ENCODE peak calls at places on chromosomes 16 and 17, in four cellular contexts. C is IMR-90, O is H9, A is H1. H is an unnamed sample.

GRCh38 chr16:87441886-87442580 is 49.9 kb downstream of the MAP1LC3B start:
- DNase-seq in C (peak; percentile 70), O (no peak), A (no peak), H (no peak)

GRCh38 chr17:79792984-79793923 is 3.6 kb downstream of the CBX8 start:
- DNase-seq in C (peak; percentile 92), O (no peak), A (peak; percentile 66), H (peak; percentile 51)

GRCh38 chr16:6193718-6194117 is 1096.1 kb upstream of the EEF2KMT start:
- DNase-seq in C (no peak), O (peak; percentile 81), A (peak; percentile 77), H (peak; percentile 95)

GRCh38 chr16:69924777-69925191 is 26.4 kb upstream of the CLEC18A start:
- DNase-seq in C (peak; percentile 81), O (no peak), A (no peak), H (peak; percentile 61)

GRCh38 chr17:76541739-76542450 is 2.1 kb downstream of the PRCD start:
- DNase-seq in C (no peak), O (no peak), A (no peak), H (no peak)

GRCh38 chr17:61248399-61248798 is 151.2 kb upstream of the TBX2 start:
- DNase-seq in C (peak; percentile 55), O (no peak), A (no peak), H (no peak)

GRCh38 chr16:52238710-52239109 is 308.2 kb downstream of the TOX3 start:
- DNase-seq in C (no peak), O (no peak), A (no peak), H (no peak)

GRCh38 chr16:9053006-9053601 is 38.3 kb upstream of the HAPSTR1 start:
- DNase-seq in C (peak; percentile 75), O (peak; percentile 98), A (peak; percentile 86), H (peak; percentile 99)

GRCh38 chr17:41308251-41308917 is 725 bp downstream of the KRTAP16-1 start:
- DNase-seq in C (no peak), O (no peak), A (no peak), H (no peak)

GRCh38 chr17:7838291-7839075 is 4.5 kb downstream of the KDM6B start:
- DNase-seq in C (peak; percentile 78), O (peak; percentile 78), A (no peak), H (peak; percentile 85)

GRCh38 chr17:77719806-77720205 is 238.7 kb upstream of the TNRC6C start:
- DNase-seq in C (no peak), O (peak; percentile 14), A (no peak), H (no peak)

GRCh38 chr17:49595980-49596379 is 20.3 kb downstream of the NXPH3 start:
- DNase-seq in C (no peak), O (no peak), A (no peak), H (no peak)

GRCh38 chr17:45241315-45242011 is 19.8 kb downstream of the FMNL1 start:
- DNase-seq in C (no peak), O (peak; percentile 77), A (peak; percentile 84), H (peak; percentile 36)

GRCh38 chr16:12311887-12312286 is 335.4 kb downstream of the SNX29 start:
- DNase-seq in C (no peak), O (no peak), A (no peak), H (peak; percentile 62)

GRCh38 chr17:30336369-30337171 is 2.7 kb upstream of the TMIGD1 start:
- DNase-seq in C (peak; percentile 59), O (peak; percentile 80), A (peak; percentile 63), H (peak; percentile 84)

GRCh38 chr16:4936991-4937781 is at the start of gene PPL:
- DNase-seq in C (no peak), O (peak; percentile 98), A (peak; percentile 98), H (peak; percentile 95)

GRCh38 chr16:85750827-85751641 is at the start of gene C16orf74:
- DNase-seq in C (peak; percentile 35), O (no peak), A (no peak), H (no peak)

GRCh38 chr16:57797526-57798266 is 4.6 kb downstream of the KIFC3 start:
- DNase-seq in C (no peak), O (peak; percentile 68), A (peak; percentile 81), H (peak; percentile 92)

GRCh38 chr17:60443713-60444112 is 21.4 kb downstream of the CHCT1 start:
- DNase-seq in C (no peak), O (no peak), A (no peak), H (no peak)

GRCh38 chr17:1683489-1683888 is 1.2 kb downstream of the PRPF8 start:
- DNase-seq in C (no peak), O (no peak), A (no peak), H (no peak)

GRCh38 chr17:37844977-37845293 is 79.3 kb upstream of the TBC1D3K start:
- DNase-seq in C (no peak), O (no peak), A (no peak), H (no peak)

GRCh38 chr16:83878838-83879237 is 20.1 kb upstream of the MLYCD start:
- DNase-seq in C (peak; percentile 60), O (no peak), A (no peak), H (peak; percentile 60)

GRCh38 chr16:17397499-17397891 is 73.3 kb downstream of the XYLT1 start:
- DNase-seq in C (peak; percentile 83), O (no peak), A (no peak), H (no peak)

GRCh38 chr17:78818932-78819331 is 21.7 kb downstream of the USP36 start:
- DNase-seq in C (no peak), O (no peak), A (no peak), H (no peak)

GRCh38 chr16:24360936-24361335 is 104.8 kb downstream of the CACNG3 start:
- DNase-seq in C (no peak), O (no peak), A (no peak), H (no peak)

GRCh38 chr17:46078675-46079074 is 79.6 kb downstream of the STH start:
- DNase-seq in C (no peak), O (no peak), A (no peak), H (no peak)

GRCh38 chr16:3142770-3143169 is 7.9 kb downstream of the ZNF213 start:
- DNase-seq in C (no peak), O (no peak), A (no peak), H (no peak)

GRCh38 chr16:88566158-88566557 is 4.0 kb upstream of the ZC3H18 start:
- DNase-seq in C (peak; percentile 75), O (no peak), A (no peak), H (peak; percentile 69)

GRCh38 chr16:56203052-56203451 is 11.8 kb downstream of the GNAO1 start:
- DNase-seq in C (peak; percentile 6), O (peak; percentile 70), A (peak; percentile 53), H (peak; percentile 84)

GRCh38 chr17:61410555-61411089 is 11.0 kb downstream of the TBX2 start:
- DNase-seq in C (peak; percentile 86), O (peak; percentile 93), A (peak; percentile 91), H (peak; percentile 82)

GRCh38 chr16:50455288-50455845 is 86.6 kb upstream of the BRD7 start:
- DNase-seq in C (no peak), O (no peak), A (no peak), H (no peak)
- H4K5ac ChIP-seq in C (no peak overlapping the region), O (no peak overlapping the region), A (no peak overlapping the region), H (no peak overlapping the region)

GRCh38 chr17:68379150-68379510 is 78.2 kb downstream of the WIPI1 start:
- DNase-seq in C (no peak), O (no peak), A (no peak), H (no peak)

GRCh38 chr17:68377771-68378201 is 79.5 kb downstream of the WIPI1 start:
- DNase-seq in C (no peak), O (no peak), A (no peak), H (peak; percentile 66)

GRCh38 chr17:68379692-68380677 is 77.3 kb downstream of the WIPI1 start:
- DNase-seq in C (no peak), O (no peak), A (no peak), H (no peak)

GRCh38 chr17:68381076-68381900 is 76.0 kb downstream of the WIPI1 start:
- DNase-seq in C (peak; percentile 97), O (no peak), A (no peak), H (no peak)

GRCh38 chr17:68378202-68379149 is 78.8 kb downstream of the WIPI1 start:
- DNase-seq in C (peak; percentile 94), O (peak; percentile 66), A (peak; percentile 60), H (peak; percentile 94)
- H4K8ac ChIP-seq in C (peak overlapping the region; percentile 90), O (no peak overlapping the region), A (no peak overlapping the region), H (no peak overlapping the region)

DNA sequence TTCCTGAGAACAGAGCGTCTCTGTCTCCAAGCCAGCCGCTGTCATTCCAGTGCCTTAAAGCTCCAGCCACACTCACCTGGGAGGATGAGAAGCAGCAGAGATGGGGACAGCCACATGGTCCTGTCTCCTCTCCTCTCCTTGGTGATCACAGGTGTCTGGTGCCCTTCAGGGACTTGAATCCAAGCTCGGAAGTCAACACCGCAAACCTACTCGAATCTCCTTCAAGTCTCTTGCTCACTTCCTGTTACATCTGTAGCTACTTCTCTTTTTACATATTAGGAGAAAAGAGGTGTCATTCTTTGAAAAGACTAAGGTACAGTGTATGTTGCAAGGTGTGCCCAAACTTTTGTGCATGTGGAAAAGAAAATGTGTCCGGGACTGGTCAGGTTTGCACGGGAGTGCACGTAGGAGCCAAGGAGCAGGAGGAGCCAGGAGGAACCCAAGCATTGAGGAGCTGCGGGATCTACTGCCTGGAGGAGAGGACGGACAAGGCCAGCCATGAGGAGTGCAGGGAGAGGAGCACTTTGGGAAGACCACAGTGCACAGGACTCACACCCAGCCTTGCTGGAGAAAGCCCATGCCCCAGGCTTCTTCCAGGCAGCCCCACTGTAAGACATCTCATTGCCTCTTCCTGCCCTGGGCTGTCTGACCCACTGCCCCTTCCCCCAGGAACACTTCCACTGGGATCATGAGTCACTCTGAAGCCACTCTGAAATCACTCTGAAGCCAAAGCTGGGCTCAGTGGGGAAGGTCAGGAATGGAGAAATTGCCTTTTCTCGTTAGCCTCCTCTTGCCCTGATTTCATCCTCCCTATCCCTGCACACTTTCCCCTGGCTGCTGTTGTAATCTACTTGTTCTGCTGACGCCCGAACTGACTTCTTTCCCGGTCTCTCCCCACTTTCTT is at the start of gene CD300LD:
- DNase-seq in C (no peak), O (no peak), A (no peak), H (no peak)
- H4K5ac ChIP-seq in C (no peak within 1 kb of the TSS), O (no peak within 1 kb of the TSS), A (no peak within 1 kb of the TSS), H (no peak within 1 kb of the TSS)

GRCh38 chr17:57956311-57957119 is 1.3 kb upstream of the CUEDC1 start:
- DNase-seq in C (no peak), O (peak; percentile 61), A (peak; percentile 54), H (peak; percentile 71)

GRCh38 chr17:57953703-57954420 is 1.4 kb downstream of the CUEDC1 start:
- DNase-seq in C (no peak), O (no peak), A (no peak), H (no peak)

GRCh38 chr17:57954421-57955182 is 610 bp downstream of the CUEDC1 start:
- DNase-seq in C (peak; percentile 46), O (peak; percentile 86), A (peak; percentile 73), H (peak; percentile 91)

GRCh38 chr17:57957120-57957850 is 2.1 kb upstream of the CUEDC1 start:
- DNase-seq in C (no peak), O (peak; percentile 34), A (peak; percentile 43), H (no peak)

DNA sequence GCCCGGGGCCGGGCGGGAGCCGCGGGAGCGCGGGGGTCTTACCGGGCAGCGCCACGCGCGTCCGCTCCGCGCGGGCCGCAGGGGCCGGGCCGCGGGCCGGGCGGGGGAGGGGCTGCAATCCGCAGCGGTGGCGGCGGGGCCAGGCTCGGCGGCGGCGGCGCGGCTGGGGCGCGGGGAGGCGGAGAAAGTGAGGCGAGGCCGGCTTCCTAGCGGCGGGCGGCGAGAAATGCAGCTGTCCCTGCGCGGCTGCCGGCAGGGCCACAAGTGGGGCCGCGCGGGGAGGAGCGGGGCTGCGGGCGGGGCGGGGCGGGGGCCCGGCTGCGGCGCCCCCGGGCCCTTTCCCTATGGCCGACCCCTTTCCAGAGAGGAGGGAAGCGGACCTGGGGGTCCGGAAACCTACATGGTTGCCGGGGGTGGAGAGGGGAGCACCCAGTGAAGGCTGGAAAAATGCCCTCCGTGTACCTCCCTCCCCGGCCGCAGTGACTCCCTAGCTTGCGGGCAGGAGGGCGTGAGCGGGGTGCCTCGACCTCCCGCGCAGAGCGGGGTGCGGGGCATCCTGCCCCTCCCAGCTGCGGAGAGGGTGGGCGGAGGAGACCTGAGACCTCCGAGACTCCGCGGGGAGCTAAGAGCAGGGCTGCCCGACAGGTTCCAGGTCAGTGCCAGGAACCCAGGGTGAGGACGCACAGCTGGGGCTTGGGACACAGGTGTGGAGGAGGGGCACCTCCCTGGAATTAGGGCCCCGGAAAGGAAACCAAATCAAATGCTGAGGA is at the start of gene CUEDC1:
- DNase-seq in C (peak; percentile 39), O (peak; percentile 66), A (peak; percentile 82), H (peak; percentile 67)
- H4K8ac ChIP-seq in C (peak within 1 kb of the TSS; percentile 84), O (no peak within 1 kb of the TSS), A (peak within 1 kb of the TSS; percentile 64), H (peak within 1 kb of the TSS; percentile 96)